ENCODE peak calls at places on chromosomes 3 and 15, in four cellular contexts. One of them, this sample, is unnamed.

GRCh38 chr3:47469616-47470015 is 6.1 kb downstream of the SCAP start:
- DNase-seq in SK-N-SH: no peak
- DNase-seq in WTC11: no peak
- DNase-seq in GM12878: no peak
- DNase-seq in this sample: no peak

GRCh38 chr3:100359030-100359429 is 24.5 kb downstream of the NIT2 start:
- DNase-seq in WTC11: no peak
- DNase-seq in SK-N-SH: no peak
- DNase-seq in GM12878: no peak
- DNase-seq in this sample: no peak

GRCh38 chr3:197367081-197367780 is 68.8 kb upstream of the DLG1 start:
- DNase-seq in WTC11: no peak
- DNase-seq in SK-N-SH: peak; percentile 16
- DNase-seq in GM12878: no peak
- DNase-seq in this sample: no peak

GRCh38 chr3:180354214-180354613 is 247.7 kb upstream of the TTC14 start:
- DNase-seq in GM12878: no peak
- DNase-seq in SK-N-SH: no peak
- DNase-seq in WTC11: no peak
- DNase-seq in this sample: no peak

GRCh38 chr15:25345943-25346342 is 92.9 kb downstream of the UBE3A start:
- DNase-seq in GM12878: no peak
- DNase-seq in SK-N-SH: peak; percentile 19
- DNase-seq in WTC11: peak; percentile 41
- DNase-seq in this sample: no peak

GRCh38 chr15:95624100-95624499 is 706.4 kb upstream of the NR2F2 start:
- DNase-seq in SK-N-SH: no peak
- DNase-seq in WTC11: no peak
- DNase-seq in GM12878: no peak
- DNase-seq in this sample: no peak

GRCh38 chr15:25703726-25704125 is 159.4 kb downstream of the ATP10A start:
- DNase-seq in GM12878: no peak
- DNase-seq in WTC11: no peak
- DNase-seq in SK-N-SH: no peak
- DNase-seq in this sample: no peak

GRCh38 chr3:50264389-50264963 is 4.5 kb upstream of the SEMA3B start:
- DNase-seq in GM12878: no peak
- DNase-seq in SK-N-SH: peak; percentile 83
- DNase-seq in WTC11: peak; percentile 92
- DNase-seq in this sample: no peak

GRCh38 chr3:30667250-30667585 is 60.8 kb downstream of the TGFBR2 start:
- DNase-seq in SK-N-SH: no peak
- DNase-seq in WTC11: no peak
- DNase-seq in GM12878: no peak
- DNase-seq in this sample: no peak

GRCh38 chr15:69782809-69783208 is 314.9 kb downstream of the TLE3 start:
- DNase-seq in WTC11: no peak
- DNase-seq in GM12878: no peak
- DNase-seq in SK-N-SH: no peak
- DNase-seq in this sample: no peak

GRCh38 chr3:38117163-38117716 is 19.7 kb downstream of the ACAA1 start:
- DNase-seq in SK-N-SH: no peak
- DNase-seq in GM12878: no peak
- DNase-seq in WTC11: no peak
- DNase-seq in this sample: no peak

GRCh38 chr3:127671523-127672428 is 976 bp upstream of the ABTB1 start:
- DNase-seq in GM12878: no peak
- DNase-seq in SK-N-SH: peak; percentile 61
- DNase-seq in WTC11: no peak
- DNase-seq in this sample: peak; percentile 13

GRCh38 chr3:87792532-87793321 is 266.1 kb downstream of the CGGBP1 start:
- DNase-seq in GM12878: no peak
- DNase-seq in WTC11: peak; percentile 61
- DNase-seq in SK-N-SH: peak; percentile 19
- DNase-seq in this sample: peak; percentile 47

GRCh38 chr3:69084326-69084667 is 440 bp upstream of the ARL6IP5 start:
- DNase-seq in SK-N-SH: peak; percentile 20
- DNase-seq in GM12878: no peak
- DNase-seq in WTC11: no peak
- DNase-seq in this sample: peak; percentile 24

GRCh38 chr3:145898487-145898886 is 262.5 kb downstream of the PLOD2 start:
- DNase-seq in GM12878: no peak
- DNase-seq in SK-N-SH: no peak
- DNase-seq in WTC11: no peak
- DNase-seq in this sample: no peak

GRCh38 chr3:69763976-69764851 is 24.9 kb downstream of the MITF start:
- DNase-seq in GM12878: no peak
- DNase-seq in WTC11: no peak
- DNase-seq in SK-N-SH: no peak
- DNase-seq in this sample: no peak

GRCh38 chr3:177905173-177905894 is 630.9 kb upstream of the KCNMB2 start:
- DNase-seq in SK-N-SH: no peak
- DNase-seq in WTC11: no peak
- DNase-seq in GM12878: no peak
- DNase-seq in this sample: no peak

GRCh38 chr15:65783872-65784271 is 8.2 kb downstream of the DENND4A start:
- DNase-seq in WTC11: no peak
- DNase-seq in SK-N-SH: no peak
- DNase-seq in GM12878: no peak
- DNase-seq in this sample: no peak

GRCh38 chr3:49704629-49705028 is 14.9 kb downstream of the AMIGO3 start:
- DNase-seq in WTC11: no peak
- DNase-seq in SK-N-SH: no peak
- DNase-seq in GM12878: no peak
- DNase-seq in this sample: no peak

GRCh38 chr15:80668546-80669236 is 26.4 kb upstream of the ABHD17C start:
- DNase-seq in WTC11: no peak
- DNase-seq in GM12878: no peak
- DNase-seq in SK-N-SH: no peak
- DNase-seq in this sample: no peak

GRCh38 chr3:140580746-140581145 is 97.1 kb upstream of the TRIM42 start:
- DNase-seq in SK-N-SH: no peak
- DNase-seq in GM12878: no peak
- DNase-seq in WTC11: no peak
- DNase-seq in this sample: no peak

GRCh38 chr15:51051776-51052175 is 42.9 kb downstream of the TNFAIP8L3 start:
- DNase-seq in SK-N-SH: no peak
- DNase-seq in GM12878: no peak
- DNase-seq in WTC11: no peak
- DNase-seq in this sample: no peak

GRCh38 chr3:61780455-61781239 is 219.3 kb downstream of the PTPRG start:
- DNase-seq in SK-N-SH: no peak
- DNase-seq in WTC11: no peak
- DNase-seq in GM12878: no peak
- DNase-seq in this sample: no peak

GRCh38 chr15:86273309-86273708 is 193.6 kb downstream of the AGBL1 start:
- DNase-seq in GM12878: no peak
- DNase-seq in SK-N-SH: no peak
- DNase-seq in WTC11: no peak
- DNase-seq in this sample: no peak

GRCh38 chr3:185744997-185745843 is 79.6 kb downstream of the IGF2BP2 start:
- DNase-seq in GM12878: peak; percentile 17
- DNase-seq in WTC11: no peak
- DNase-seq in SK-N-SH: no peak
- DNase-seq in this sample: no peak

GRCh38 chr3:112303811-112304325 is 9.9 kb upstream of the SLC9C1 start:
- DNase-seq in SK-N-SH: no peak
- DNase-seq in WTC11: no peak
- DNase-seq in GM12878: no peak
- DNase-seq in this sample: no peak

GRCh38 chr3:95097493-95097892 is 1034.6 kb downstream of the NSUN3 start:
- DNase-seq in GM12878: no peak
- DNase-seq in WTC11: no peak
- DNase-seq in SK-N-SH: no peak
- DNase-seq in this sample: peak; percentile 6

GRCh38 chr15:66937588-66937987 is 127.8 kb upstream of the SMAD3 start:
- DNase-seq in GM12878: no peak
- DNase-seq in WTC11: no peak
- DNase-seq in SK-N-SH: no peak
- DNase-seq in this sample: no peak

GRCh38 chr15:95409924-95410323 is 920.6 kb upstream of the NR2F2 start:
- DNase-seq in SK-N-SH: no peak
- DNase-seq in WTC11: no peak
- DNase-seq in GM12878: no peak
- DNase-seq in this sample: no peak

GRCh38 chr3:158794936-158795518 is 6.8 kb upstream of the MFSD1 start:
- DNase-seq in WTC11: no peak
- DNase-seq in SK-N-SH: peak; percentile 20
- DNase-seq in GM12878: no peak
- DNase-seq in this sample: peak; percentile 66

DNA sequence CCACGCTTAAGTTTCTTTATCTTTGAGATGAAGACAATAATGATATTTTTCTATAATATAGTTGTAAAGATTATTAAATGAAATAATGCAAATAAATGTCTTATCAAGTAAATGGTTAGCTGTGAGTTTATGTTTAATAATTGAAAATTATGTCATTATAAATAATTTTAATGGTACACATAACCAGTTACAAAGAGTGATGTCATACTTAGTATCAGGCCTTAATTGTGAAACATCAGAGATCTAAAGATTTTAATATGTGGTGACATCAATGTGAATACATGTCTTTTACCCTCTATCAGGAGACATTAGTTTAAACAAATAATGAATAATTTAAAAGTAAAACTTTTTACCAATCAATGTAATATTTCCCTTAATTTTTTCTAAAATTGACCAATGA is 63.8 kb upstream of the P2RY1 start:
- DNase-seq in SK-N-SH: no peak
- DNase-seq in WTC11: no peak
- DNase-seq in GM12878: no peak
- DNase-seq in this sample: no peak
- TF ChIP-seq USF1 in SK-N-SH: no peak
- TF ChIP-seq USF1 in WTC11: no peak
- TF ChIP-seq USF1 in GM12878: no peak
- TF ChIP-seq USF1 in this sample: no peak

GRCh38 chr3:193743702-193744047 is 150.7 kb downstream of the OPA1 start:
- DNase-seq in SK-N-SH: no peak
- DNase-seq in WTC11: no peak
- DNase-seq in GM12878: no peak
- DNase-seq in this sample: no peak

GRCh38 chr3:193744822-193745684 is 152.0 kb downstream of the OPA1 start:
- DNase-seq in WTC11: no peak
- DNase-seq in SK-N-SH: peak; percentile 76
- DNase-seq in GM12878: no peak
- DNase-seq in this sample: no peak

GRCh38 chr3:193742628-193743027 is 149.6 kb downstream of the OPA1 start:
- DNase-seq in WTC11: no peak
- DNase-seq in SK-N-SH: no peak
- DNase-seq in GM12878: peak; percentile 40
- DNase-seq in this sample: no peak

GRCh38 chr3:193746832-193747231 is 153.8 kb downstream of the OPA1 start:
- DNase-seq in SK-N-SH: peak; percentile 36
- DNase-seq in GM12878: no peak
- DNase-seq in WTC11: no peak
- DNase-seq in this sample: no peak

DNA sequence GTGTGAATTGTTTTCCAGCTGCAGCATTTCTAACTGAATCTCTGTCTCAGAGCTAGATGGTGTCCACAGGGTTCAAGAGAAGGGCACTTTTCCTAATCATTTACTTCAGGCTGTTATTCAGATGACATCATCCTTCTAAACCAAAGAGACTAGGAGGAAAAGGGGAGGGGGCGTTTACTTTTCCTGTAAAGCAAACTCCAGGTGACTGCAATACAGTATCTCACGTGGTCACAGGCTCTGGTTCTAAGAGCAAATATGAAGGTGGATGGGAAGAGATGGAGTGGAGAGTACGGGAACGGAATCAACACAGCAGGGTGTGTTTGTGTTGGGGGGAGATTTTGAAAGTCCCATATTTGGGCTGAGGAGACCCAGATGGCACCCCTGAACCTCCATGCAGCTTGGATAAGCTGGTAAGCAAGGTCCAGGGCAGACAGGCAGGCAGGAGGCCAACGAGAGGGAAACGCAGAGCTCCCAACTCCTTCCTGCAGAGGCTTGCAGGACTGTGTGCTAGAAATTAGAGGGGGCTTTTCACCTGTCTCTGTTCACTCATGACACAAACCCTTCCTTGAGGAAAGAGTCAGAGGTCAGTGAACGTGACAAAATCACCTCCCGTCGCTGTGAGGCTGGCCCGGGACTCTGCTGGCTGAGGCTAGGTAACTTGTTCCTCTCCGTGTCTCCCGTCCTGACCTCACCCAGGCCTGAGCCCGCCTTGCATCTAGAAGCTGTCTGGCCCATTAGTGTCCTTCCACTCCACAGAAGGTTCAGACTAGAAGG is 151.2 kb downstream of the OPA1 start:
- DNase-seq in SK-N-SH: no peak
- DNase-seq in GM12878: peak; percentile 27
- DNase-seq in WTC11: no peak
- DNase-seq in this sample: peak; percentile 62
- TF ChIP-seq USF1 in SK-N-SH: no peak
- TF ChIP-seq USF1 in GM12878: no peak
- TF ChIP-seq USF1 in WTC11: no peak
- TF ChIP-seq USF1 in this sample: peak; percentile 8

GRCh38 chr3:109071349-109072142 is 46.4 kb downstream of the MORC1 start:
- DNase-seq in SK-N-SH: no peak
- DNase-seq in WTC11: no peak
- DNase-seq in GM12878: no peak
- DNase-seq in this sample: no peak

GRCh38 chr3:109072208-109072607 is 45.7 kb downstream of the MORC1 start:
- DNase-seq in WTC11: no peak
- DNase-seq in GM12878: no peak
- DNase-seq in SK-N-SH: no peak
- DNase-seq in this sample: no peak

GRCh38 chr3:109070232-109070631 is 47.7 kb downstream of the MORC1 start:
- DNase-seq in GM12878: no peak
- DNase-seq in WTC11: no peak
- DNase-seq in SK-N-SH: no peak
- DNase-seq in this sample: no peak

GRCh38 chr3:109073116-109073515 is 44.8 kb downstream of the MORC1 start:
- DNase-seq in GM12878: no peak
- DNase-seq in SK-N-SH: no peak
- DNase-seq in WTC11: no peak
- DNase-seq in this sample: no peak
- TF ChIP-seq USF1 in GM12878: no peak
- TF ChIP-seq USF1 in SK-N-SH: no peak
- TF ChIP-seq USF1 in WTC11: no peak
- TF ChIP-seq USF1 in this sample: no peak

DNA sequence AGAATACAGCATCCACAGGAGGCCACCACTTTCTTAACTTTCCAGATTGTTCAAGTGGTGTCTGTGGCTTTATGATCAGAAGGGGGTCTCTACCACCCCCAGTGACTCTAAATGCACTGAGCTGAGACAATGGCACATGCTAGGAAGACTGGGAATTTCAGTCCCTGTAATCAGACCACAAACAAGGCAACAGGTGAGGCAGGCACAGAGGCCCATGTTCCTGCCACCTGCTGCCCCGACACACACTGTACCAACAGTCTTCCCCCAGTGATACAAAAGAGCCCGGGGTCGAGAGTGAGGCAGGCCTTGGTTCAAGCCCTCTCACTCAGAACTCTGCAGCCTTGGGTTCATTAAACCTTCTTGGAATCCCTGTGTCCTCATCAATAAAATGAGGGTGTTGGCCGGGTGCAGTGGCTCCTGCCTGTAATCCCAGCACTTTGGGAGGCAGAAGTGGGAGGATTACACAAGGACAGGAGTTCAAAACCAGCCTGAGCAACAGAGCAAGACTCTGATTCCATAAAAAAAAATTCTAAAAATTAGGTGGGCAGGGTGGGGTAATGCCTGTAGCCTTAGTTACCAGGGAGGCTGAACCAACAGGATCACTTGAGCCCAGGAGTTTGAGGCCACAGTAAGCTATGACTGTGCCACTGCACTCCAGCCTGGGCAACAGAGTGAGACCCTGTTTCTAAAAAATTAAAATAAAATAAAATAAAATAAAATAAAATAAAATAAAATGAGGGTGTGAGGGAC is 55.8 kb downstream of the ADCY5 start:
- DNase-seq in WTC11: no peak
- DNase-seq in SK-N-SH: no peak
- DNase-seq in GM12878: no peak
- DNase-seq in this sample: no peak
- TF ChIP-seq USF1 in WTC11: no peak
- TF ChIP-seq USF1 in SK-N-SH: no peak
- TF ChIP-seq USF1 in GM12878: no peak
- TF ChIP-seq USF1 in this sample: no peak

This sample was measured in K562.